ENCODE peak calls at places on chromosomes 6 and 20, in eight cellular contexts. P is body of pancreas; B is lung; S is CD8-positive, alpha-beta memory T cell; U is cardiac muscle cell; K is CD4-positive, CD25-positive, alpha-beta regulatory T cell; D is mammary epithelial cell; O is IMR-90. T is an unnamed sample.

GRCh38 chr6:131135244-131136020 is at the start of gene AKAP7:
- DNase-seq in U (peak; percentile 88), K (peak; percentile 59), D (peak; percentile 64), B (peak; percentile 80), S (peak; percentile 48), P (peak; percentile 71), O (peak; percentile 39), T (no peak)

GRCh38 chr6:134707342-134707982 is 242.4 kb downstream of the ALDH8A1 start:
- DNase-seq in U (peak; percentile 69), O (peak; percentile 66), S (no peak), K (no peak), B (peak; percentile 42), P (peak; percentile 56), D (peak; percentile 57), T (peak; percentile 44)

GRCh38 chr20:9574182-9574581 is 59.8 kb downstream of the LAMP5 start:
- DNase-seq in D (no peak), U (no peak), S (no peak), K (no peak), P (no peak), O (no peak), B (no peak), T (no peak)

GRCh38 chr6:144581807-144582537 is 296.8 kb downstream of the UTRN start:
- DNase-seq in O (peak; percentile 44), D (no peak), K (peak; percentile 61), P (no peak), S (peak; percentile 11), B (no peak), U (peak; percentile 41), T (no peak)

GRCh38 chr20:31833931-31834521 is 11.4 kb downstream of the FOXS1 start:
- DNase-seq in O (no peak), K (no peak), P (no peak), D (no peak), B (no peak), S (no peak), U (no peak), T (no peak)

GRCh38 chr6:144683216-144684070 is 398.3 kb downstream of the UTRN start:
- DNase-seq in S (no peak), U (no peak), D (no peak), B (no peak), P (no peak), O (no peak), K (no peak), T (no peak)

GRCh38 chr6:46042355-46042999 is 26.8 kb upstream of the CLIC5 start:
- DNase-seq in K (peak; percentile 25), U (peak; percentile 74), P (no peak), S (no peak), O (peak; percentile 11), D (peak; percentile 48), B (no peak), T (peak; percentile 38)

GRCh38 chr6:31971279-31971992 is 502 bp downstream of the DXO start:
- DNase-seq in S (no peak), B (no peak), D (no peak), O (no peak), P (no peak), U (no peak), K (no peak), T (no peak)

DNA sequence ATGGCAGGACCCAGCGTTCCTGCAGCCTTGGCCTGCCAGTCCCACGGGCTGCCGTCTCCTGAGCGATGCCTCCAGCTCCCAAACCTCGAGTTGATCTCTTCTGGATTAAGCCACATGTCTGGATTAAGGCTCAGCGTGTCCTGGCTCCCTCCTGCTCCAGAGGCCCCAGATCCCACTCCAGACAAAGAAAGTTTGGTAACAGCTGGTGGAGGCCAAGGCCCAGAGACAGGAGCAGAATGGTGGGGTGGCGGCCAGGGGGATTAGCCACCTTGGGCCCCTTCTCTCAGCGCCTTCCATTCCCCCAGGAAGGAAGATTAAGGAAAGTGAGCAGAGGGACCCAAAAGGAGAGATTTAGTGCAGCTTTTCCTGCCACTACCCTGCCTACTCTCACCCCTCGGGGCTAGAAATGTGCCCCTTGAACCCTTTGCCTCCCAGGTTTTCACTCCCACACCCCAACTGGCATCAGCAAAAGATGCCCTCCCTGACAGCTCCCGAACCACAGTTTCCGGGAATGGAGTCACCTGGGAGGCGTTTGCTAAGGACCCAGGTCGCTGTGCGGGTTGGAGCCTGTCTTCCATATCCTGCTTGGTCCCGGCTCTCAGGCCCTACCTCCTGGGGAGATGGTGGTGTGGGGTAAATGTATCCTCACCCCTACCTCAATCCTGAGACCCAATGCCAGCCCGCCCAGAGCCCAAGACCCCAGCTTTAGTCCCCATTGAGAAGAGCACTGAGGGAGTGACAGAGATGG is 6.9 kb downstream of the SPDEF start:
- DNase-seq in B (no peak), U (no peak), S (no peak), K (no peak), P (no peak), D (peak; percentile 10), O (no peak), T (peak; percentile 23)
- H3K4me1 ChIP-seq in B (peaks cover 12% of the 10 kb centered on the region), U (peaks cover 8% of the 10 kb centered on the region), S (no peaks in the 10 kb centered on the region), K (no peaks in the 10 kb centered on the region), P (peaks cover 12% of the 10 kb centered on the region), D (peaks cover 7% of the 10 kb centered on the region), O (no peaks in the 10 kb centered on the region), T (peaks cover 7% of the 10 kb centered on the region)

GRCh38 chr6:163442336-163442735 is 27.8 kb downstream of the QKI start:
- DNase-seq in P (no peak), D (peak; percentile 71), K (no peak), O (no peak), B (no peak), U (no peak), S (no peak), T (no peak)
- H3K4me1 ChIP-seq in P (peaks cover 40% of the 10 kb centered on the region), D (peaks cover 31% of the 10 kb centered on the region), K (peaks cover 22% of the 10 kb centered on the region), O (peaks cover 6% of the 10 kb centered on the region), B (peaks cover 2% of the 10 kb centered on the region), U (peaks cover 71% of the 10 kb centered on the region), S (peaks cover 8% of the 10 kb centered on the region), T (peaks cover 8% of the 10 kb centered on the region)

GRCh38 chr6:100346203-100346602 is 118.5 kb downstream of the SIM1 start:
- DNase-seq in P (no peak), K (no peak), D (no peak), S (no peak), B (no peak), U (no peak), O (peak; percentile 28), T (no peak)

GRCh38 chr6:100344761-100345160 is 120.0 kb downstream of the SIM1 start:
- DNase-seq in P (no peak), K (no peak), S (no peak), O (peak; percentile 82), D (no peak), B (no peak), U (peak; percentile 18), T (no peak)

GRCh38 chr6:100342830-100343229 is 121.9 kb downstream of the SIM1 start:
- DNase-seq in D (no peak), O (peak; percentile 47), P (no peak), S (no peak), B (no peak), U (peak; percentile 62), K (no peak), T (no peak)

GRCh38 chr6:100344321-100344720 is 120.4 kb downstream of the SIM1 start:
- DNase-seq in S (no peak), O (no peak), D (no peak), P (no peak), K (no peak), U (peak; percentile 29), B (no peak), T (no peak)

GRCh38 chr6:100343678-100344077 is 121.0 kb downstream of the SIM1 start:
- DNase-seq in B (no peak), D (no peak), U (peak; percentile 39), K (no peak), O (peak; percentile 73), P (no peak), S (no peak), T (no peak)
- H3K4me1 ChIP-seq in B (no peaks in the 10 kb centered on the region), D (peaks cover 17% of the 10 kb centered on the region), U (peaks cover 11% of the 10 kb centered on the region), K (no peaks in the 10 kb centered on the region), O (peaks cover 7% of the 10 kb centered on the region), P (peaks cover 10% of the 10 kb centered on the region), S (no peaks in the 10 kb centered on the region), T (no peaks in the 10 kb centered on the region)

GRCh38 chr20:44072381-44072780 is 114.6 kb downstream of the JPH2 start:
- DNase-seq in O (no peak), U (no peak), P (no peak), K (no peak), B (peak; percentile 1), S (no peak), D (no peak), T (no peak)
- H3K4me1 ChIP-seq in O (peaks cover 4% of the 10 kb centered on the region), U (no peaks in the 10 kb centered on the region), P (no peaks in the 10 kb centered on the region), K (peaks cover 48% of the 10 kb centered on the region), B (no peaks in the 10 kb centered on the region), S (peaks cover 75% of the 10 kb centered on the region), D (no peaks in the 10 kb centered on the region), T (no peaks in the 10 kb centered on the region)

DNA sequence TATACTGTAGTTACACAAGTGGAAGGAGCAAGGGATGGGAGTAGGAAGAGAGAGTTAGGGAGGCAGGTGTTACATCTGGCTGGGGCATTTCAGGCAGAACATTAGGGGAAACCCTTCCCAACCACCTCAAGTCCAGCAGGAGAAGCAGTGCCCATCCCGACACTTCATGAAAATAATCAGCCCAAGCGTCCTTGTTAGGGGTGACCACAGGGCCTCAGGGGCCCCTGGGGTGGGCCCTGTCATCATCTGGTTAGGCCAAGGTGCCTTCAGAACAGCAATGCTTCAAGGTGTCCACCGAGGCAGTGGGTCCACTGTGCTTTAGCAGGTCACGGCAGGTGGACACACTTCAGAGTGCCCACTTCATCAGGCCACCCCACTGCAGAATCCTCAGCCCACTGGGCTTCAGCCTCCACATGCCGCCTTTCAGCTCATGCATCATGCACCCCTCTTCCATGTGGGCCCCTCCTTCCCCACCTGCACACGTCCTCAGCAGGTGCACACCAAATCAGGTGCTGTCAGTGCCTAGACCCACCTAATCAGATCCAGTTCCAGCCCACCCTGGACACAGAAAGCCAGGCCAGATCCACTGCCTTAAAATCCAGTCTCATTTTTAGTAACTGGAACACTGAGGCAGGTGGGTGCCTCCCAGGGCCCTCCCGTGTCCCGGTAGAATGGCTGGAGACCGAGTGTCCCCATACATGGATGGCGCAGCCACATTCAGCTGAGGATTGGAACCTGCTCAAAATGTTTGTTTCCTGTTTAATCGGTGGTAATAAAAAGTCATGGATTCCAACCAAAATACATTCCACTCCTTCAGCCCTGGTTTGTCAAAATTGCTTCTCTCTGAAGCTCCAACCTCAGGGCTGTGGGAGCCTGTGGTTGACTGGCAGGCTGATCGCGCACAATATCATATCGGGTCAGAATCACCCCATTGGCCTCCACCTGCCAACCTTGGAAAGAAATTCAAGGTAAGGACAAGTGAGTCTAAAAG is 99.5 kb downstream of the ANKRD60 start:
- DNase-seq in O (no peak), K (no peak), P (no peak), D (no peak), B (no peak), U (no peak), S (no peak), T (no peak)
- H3K4me1 ChIP-seq in O (no peaks in the 10 kb centered on the region), K (no peaks in the 10 kb centered on the region), P (no peaks in the 10 kb centered on the region), D (peaks cover 45% of the 10 kb centered on the region), B (peaks cover 2% of the 10 kb centered on the region), U (no peaks in the 10 kb centered on the region), S (no peaks in the 10 kb centered on the region), T (peaks cover 22% of the 10 kb centered on the region)

DNA sequence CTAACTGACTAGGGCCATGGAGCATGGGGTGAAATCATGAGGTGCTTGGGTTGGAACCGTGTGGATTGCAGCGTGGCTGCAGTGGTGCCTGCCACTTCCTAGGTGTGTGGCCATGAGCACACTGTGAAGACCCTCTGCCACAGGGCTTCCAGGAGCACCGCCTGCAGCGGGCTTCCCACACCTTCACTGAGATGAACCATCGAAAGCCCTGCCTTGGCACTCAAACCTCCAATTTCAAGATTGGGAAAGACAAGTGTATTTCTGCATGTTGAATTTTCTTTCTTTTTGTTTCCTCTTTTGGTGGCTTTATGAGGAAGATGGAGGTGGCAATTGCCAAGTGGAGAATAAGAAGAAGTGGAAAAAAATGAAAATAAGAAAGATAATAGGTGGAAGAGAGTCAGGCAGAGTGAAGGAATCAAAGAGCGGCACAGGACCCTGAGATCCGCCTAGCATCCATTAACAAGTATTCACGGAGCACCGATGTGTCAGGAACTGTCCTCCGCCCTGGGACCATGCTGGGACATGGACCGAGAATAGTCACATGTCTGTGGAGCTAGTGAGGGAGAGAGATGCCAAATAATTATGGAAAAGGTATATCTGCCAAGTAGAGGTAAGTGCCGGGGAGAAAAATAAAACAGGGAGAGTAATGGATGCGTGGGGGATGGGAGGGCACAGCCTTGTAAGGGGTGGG is 159.9 kb downstream of the BCAS1 start:
- DNase-seq in K (no peak), D (no peak), S (no peak), P (no peak), B (no peak), O (no peak), U (no peak), T (no peak)
- H3K4me1 ChIP-seq in K (peaks cover 8% of the 10 kb centered on the region), D (peaks cover 49% of the 10 kb centered on the region), S (peaks cover 20% of the 10 kb centered on the region), P (peaks cover 17% of the 10 kb centered on the region), B (no peaks in the 10 kb centered on the region), O (peaks cover 18% of the 10 kb centered on the region), U (peaks cover 14% of the 10 kb centered on the region), T (peaks cover 30% of the 10 kb centered on the region)